ENCODE peak calls at places on chromosome 7, in five cellular contexts. One of them, this sample, is unnamed.
A peak's percentile ranks its signal among the peaks of the same experiment; 100 is the strongest.

GRCh38 chr7:117312593-117312992 is 10.3 kb downstream of the WNT2 start:
- DNase-seq in breast epithelium: no peak
- DNase-seq in mesendoderm: no peak
- DNase-seq in fibroblast of lung: peak; percentile 28
- DNase-seq in CD8-positive, alpha-beta memory T cell: no peak
- DNase-seq in this sample: no peak

GRCh38 chr7:123718773-123719480 is 29.9 kb downstream of the WASL start:
- DNase-seq in fibroblast of lung: no peak
- DNase-seq in mesendoderm: no peak
- DNase-seq in CD8-positive, alpha-beta memory T cell: no peak
- DNase-seq in breast epithelium: no peak
- DNase-seq in this sample: no peak

GRCh38 chr7:34208878-34209621 is 303.7 kb downstream of the BMPER start:
- DNase-seq in mesendoderm: no peak
- DNase-seq in breast epithelium: no peak
- DNase-seq in CD8-positive, alpha-beta memory T cell: no peak
- DNase-seq in fibroblast of lung: no peak
- DNase-seq in this sample: no peak

GRCh38 chr7:29385214-29385613 is 178.4 kb upstream of the PRR15 start:
- DNase-seq in CD8-positive, alpha-beta memory T cell: no peak
- DNase-seq in fibroblast of lung: no peak
- DNase-seq in mesendoderm: no peak
- DNase-seq in breast epithelium: no peak
- DNase-seq in this sample: no peak

GRCh38 chr7:102925962-102926825 is 13.4 kb downstream of the LRRC17 start:
- DNase-seq in CD8-positive, alpha-beta memory T cell: no peak
- DNase-seq in mesendoderm: no peak
- DNase-seq in breast epithelium: no peak
- DNase-seq in fibroblast of lung: peak; percentile 78
- DNase-seq in this sample: no peak

GRCh38 chr7:68562323-68562899 is 1035.9 kb upstream of the AUTS2 start:
- DNase-seq in breast epithelium: no peak
- DNase-seq in CD8-positive, alpha-beta memory T cell: no peak
- DNase-seq in fibroblast of lung: no peak
- DNase-seq in mesendoderm: peak; percentile 10
- DNase-seq in this sample: no peak

GRCh38 chr7:88686468-88687229 is 72.9 kb upstream of the ZNF804B start:
- DNase-seq in fibroblast of lung: no peak
- DNase-seq in CD8-positive, alpha-beta memory T cell: no peak
- DNase-seq in breast epithelium: no peak
- DNase-seq in mesendoderm: no peak
- DNase-seq in this sample: no peak

GRCh38 chr7:25260862-25261454 is 32.7 kb upstream of the NPVF start:
- DNase-seq in mesendoderm: no peak
- DNase-seq in fibroblast of lung: peak; percentile 61
- DNase-seq in breast epithelium: no peak
- DNase-seq in CD8-positive, alpha-beta memory T cell: peak; percentile 17
- DNase-seq in this sample: no peak

GRCh38 chr7:134527979-134528371 is 608 bp downstream of the AKR1B10 start:
- DNase-seq in mesendoderm: no peak
- DNase-seq in fibroblast of lung: peak; percentile 81
- DNase-seq in CD8-positive, alpha-beta memory T cell: no peak
- DNase-seq in breast epithelium: no peak
- DNase-seq in this sample: no peak

GRCh38 chr7:153939177-153939576 is 113.0 kb upstream of the DPP6 start:
- DNase-seq in fibroblast of lung: no peak
- DNase-seq in CD8-positive, alpha-beta memory T cell: no peak
- DNase-seq in breast epithelium: no peak
- DNase-seq in mesendoderm: no peak
- DNase-seq in this sample: no peak

GRCh38 chr7:70229242-70229641 is 631.0 kb downstream of the AUTS2 start:
- DNase-seq in fibroblast of lung: no peak
- DNase-seq in breast epithelium: no peak
- DNase-seq in mesendoderm: peak; percentile 15
- DNase-seq in CD8-positive, alpha-beta memory T cell: no peak
- DNase-seq in this sample: no peak

GRCh38 chr7:97025983-97026704 is 1.5 kb upstream of the DLX5 start:
- DNase-seq in breast epithelium: no peak
- DNase-seq in mesendoderm: peak; percentile 52
- DNase-seq in CD8-positive, alpha-beta memory T cell: no peak
- DNase-seq in fibroblast of lung: no peak
- DNase-seq in this sample: no peak
- H3K27me3 ChIP-seq in breast epithelium: no peaks in the 10 kb centered on the region
- H3K27me3 ChIP-seq in mesendoderm: peaks cover 31% of the 10 kb centered on the region
- H3K27me3 ChIP-seq in CD8-positive, alpha-beta memory T cell: peaks cover 50% of the 10 kb centered on the region
- H3K27me3 ChIP-seq in fibroblast of lung: peaks cover 44% of the 10 kb centered on the region
- H3K27me3 ChIP-seq in this sample: no peaks in the 10 kb centered on the region

GRCh38 chr7:106031271-106032029 is 68.4 kb downstream of the CDHR3 start:
- DNase-seq in fibroblast of lung: peak; percentile 50
- DNase-seq in breast epithelium: no peak
- DNase-seq in CD8-positive, alpha-beta memory T cell: no peak
- DNase-seq in mesendoderm: no peak
- DNase-seq in this sample: no peak
- H3K27me3 ChIP-seq in fibroblast of lung: no peaks in the 10 kb centered on the region
- H3K27me3 ChIP-seq in breast epithelium: no peaks in the 10 kb centered on the region
- H3K27me3 ChIP-seq in CD8-positive, alpha-beta memory T cell: no peaks in the 10 kb centered on the region
- H3K27me3 ChIP-seq in mesendoderm: no peaks in the 10 kb centered on the region
- H3K27me3 ChIP-seq in this sample: no peaks in the 10 kb centered on the region

DNA sequence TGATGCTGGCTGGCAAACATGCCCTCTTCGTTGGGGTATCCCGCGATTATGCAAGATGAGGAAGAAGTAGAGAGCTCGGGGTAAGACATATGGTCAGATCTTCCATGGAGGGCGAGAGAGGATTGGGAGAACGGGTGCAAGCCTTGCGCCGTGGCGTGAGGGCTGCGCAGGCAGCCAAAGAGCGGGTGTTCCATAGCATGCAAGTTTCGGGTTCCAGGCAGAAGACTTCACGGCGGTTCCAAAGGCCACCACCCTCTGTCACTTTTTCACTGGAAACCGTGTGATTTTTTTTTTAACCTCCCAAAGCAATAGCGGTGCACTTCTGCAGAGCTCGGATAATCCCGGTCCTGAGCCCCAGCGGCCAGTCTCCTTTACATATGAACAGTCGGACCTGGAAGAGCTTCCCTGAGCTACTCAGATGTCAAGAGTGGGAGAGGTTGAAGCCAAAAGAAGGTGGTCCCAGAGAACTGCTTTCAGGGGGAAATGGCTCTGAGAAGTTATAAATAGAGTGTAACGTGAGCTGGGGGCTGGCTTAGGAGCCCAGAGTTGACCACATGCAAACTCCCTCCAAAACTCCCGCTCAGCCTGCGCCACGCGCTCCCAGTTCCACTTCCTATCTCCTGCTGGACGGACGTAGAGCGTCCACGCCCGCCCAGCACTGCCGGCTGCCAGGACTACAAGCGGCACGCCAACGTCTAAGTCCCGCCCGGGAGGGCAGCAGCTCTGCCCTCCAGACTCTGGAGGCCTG is at the start of gene MEOX2:
- DNase-seq in breast epithelium: no peak
- DNase-seq in CD8-positive, alpha-beta memory T cell: no peak
- DNase-seq in mesendoderm: peak; percentile 46
- DNase-seq in fibroblast of lung: peak; percentile 89
- DNase-seq in this sample: no peak
- H3K27me3 ChIP-seq in breast epithelium: no peaks in the 10 kb centered on the region
- H3K27me3 ChIP-seq in CD8-positive, alpha-beta memory T cell: no peaks in the 10 kb centered on the region
- H3K27me3 ChIP-seq in mesendoderm: peaks cover 29% of the 10 kb centered on the region
- H3K27me3 ChIP-seq in fibroblast of lung: peaks cover 13% of the 10 kb centered on the region
- H3K27me3 ChIP-seq in this sample: peaks cover 12% of the 10 kb centered on the region

DNA sequence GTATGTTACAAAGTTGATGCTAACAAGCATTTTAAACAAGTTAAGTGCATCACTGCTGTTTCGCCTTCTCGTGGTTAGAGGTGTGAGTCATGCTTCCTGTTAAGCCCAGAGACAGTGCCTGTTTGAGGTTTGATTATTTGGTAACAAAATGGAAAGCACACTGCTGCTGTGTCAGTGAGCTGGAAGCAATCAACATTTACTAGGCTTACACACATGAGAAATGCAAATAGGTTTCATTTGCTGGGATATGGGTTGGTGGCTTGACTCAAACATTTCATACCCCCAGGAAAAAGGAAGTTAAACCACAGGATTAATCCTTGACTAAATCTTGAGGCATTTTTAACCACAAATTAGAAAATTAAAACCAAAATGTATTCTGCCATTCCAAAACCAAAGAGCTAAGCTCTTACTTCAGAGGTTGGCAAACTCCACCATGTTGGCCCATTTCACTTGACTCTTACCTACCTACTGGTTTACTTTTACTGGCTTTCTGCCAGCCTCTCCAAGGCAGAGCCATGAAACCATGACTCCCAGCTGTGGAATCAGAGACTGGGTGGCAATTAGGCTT is 139.2 kb downstream of the ETV1 start:
- DNase-seq in mesendoderm: peak; percentile 84
- DNase-seq in CD8-positive, alpha-beta memory T cell: peak; percentile 67
- DNase-seq in fibroblast of lung: peak; percentile 97
- DNase-seq in breast epithelium: peak; percentile 27
- DNase-seq in this sample: no peak
- H3K27me3 ChIP-seq in mesendoderm: no peaks in the 10 kb centered on the region
- H3K27me3 ChIP-seq in CD8-positive, alpha-beta memory T cell: no peaks in the 10 kb centered on the region
- H3K27me3 ChIP-seq in fibroblast of lung: no peaks in the 10 kb centered on the region
- H3K27me3 ChIP-seq in breast epithelium: no peaks in the 10 kb centered on the region
- H3K27me3 ChIP-seq in this sample: no peaks in the 10 kb centered on the region

GRCh38 chr7:94047965-94048364 is 43.8 kb upstream of the BET1 start:
- DNase-seq in CD8-positive, alpha-beta memory T cell: no peak
- DNase-seq in fibroblast of lung: no peak
- DNase-seq in mesendoderm: no peak
- DNase-seq in breast epithelium: no peak
- DNase-seq in this sample: no peak
- H3K27me3 ChIP-seq in CD8-positive, alpha-beta memory T cell: no peaks in the 10 kb centered on the region
- H3K27me3 ChIP-seq in fibroblast of lung: no peaks in the 10 kb centered on the region
- H3K27me3 ChIP-seq in mesendoderm: no peaks in the 10 kb centered on the region
- H3K27me3 ChIP-seq in breast epithelium: no peaks in the 10 kb centered on the region
- H3K27me3 ChIP-seq in this sample: no peaks in the 10 kb centered on the region

GRCh38 chr7:158473946-158474345 is 113.7 kb downstream of the PTPRN2 start:
- DNase-seq in breast epithelium: no peak
- DNase-seq in CD8-positive, alpha-beta memory T cell: no peak
- DNase-seq in mesendoderm: no peak
- DNase-seq in fibroblast of lung: no peak
- DNase-seq in this sample: no peak
- H3K27me3 ChIP-seq in breast epithelium: no peaks in the 10 kb centered on the region
- H3K27me3 ChIP-seq in CD8-positive, alpha-beta memory T cell: no peaks in the 10 kb centered on the region
- H3K27me3 ChIP-seq in mesendoderm: no peaks in the 10 kb centered on the region
- H3K27me3 ChIP-seq in fibroblast of lung: no peaks in the 10 kb centered on the region
- H3K27me3 ChIP-seq in this sample: no peaks in the 10 kb centered on the region